ENCODE peak calls at places on chromosomes 4 and X, in seven cellular contexts. One of them, this sample, is unnamed.

GRCh38 chr4:148207074-148207473 is 235.1 kb downstream of the NR3C2 start:
- DNase-seq in right lobe of liver: no peak
- DNase-seq in suprapubic skin: no peak
- DNase-seq in esophagus muscularis mucosa: no peak
- DNase-seq in A549: no peak
- DNase-seq in uterus: no peak
- DNase-seq in HepG2: no peak
- DNase-seq in this sample: no peak

GRCh38 chrX:128460835-128461234 is 408.6 kb upstream of the ACTRT1 start:
- DNase-seq in right lobe of liver: no peak
- DNase-seq in suprapubic skin: no peak
- DNase-seq in esophagus muscularis mucosa: no peak
- DNase-seq in A549: peak
- DNase-seq in uterus: no peak
- DNase-seq in HepG2: no peak
- DNase-seq in this sample: no peak

GRCh38 chr4:124666496-124666895 is 46.0 kb downstream of the ANKRD50 start:
- DNase-seq in right lobe of liver: no peak
- DNase-seq in suprapubic skin: no peak
- DNase-seq in esophagus muscularis mucosa: no peak
- DNase-seq in A549: no peak
- DNase-seq in uterus: no peak
- DNase-seq in HepG2: peak
- DNase-seq in this sample: no peak

GRCh38 chr4:138175337-138175794 is 66.8 kb downstream of the SLC7A11 start:
- DNase-seq in right lobe of liver: peak
- DNase-seq in suprapubic skin: no peak
- DNase-seq in esophagus muscularis mucosa: no peak
- DNase-seq in A549: no peak
- DNase-seq in uterus: no peak
- DNase-seq in HepG2: no peak
- DNase-seq in this sample: peak

GRCh38 chrX:50903387-50904027 is 7.0 kb upstream of the BMP15 start:
- DNase-seq in right lobe of liver: no peak
- DNase-seq in suprapubic skin: no peak
- DNase-seq in esophagus muscularis mucosa: no peak
- DNase-seq in A549: peak
- DNase-seq in uterus: no peak
- DNase-seq in HepG2: peak
- DNase-seq in this sample: peak

GRCh38 chr4:71550220-71551190 is 211.7 kb downstream of the SLC4A4 start:
- DNase-seq in right lobe of liver: no peak
- DNase-seq in suprapubic skin: no peak
- DNase-seq in esophagus muscularis mucosa: no peak
- DNase-seq in A549: peak
- DNase-seq in uterus: no peak
- DNase-seq in HepG2: no peak
- DNase-seq in this sample: no peak

GRCh38 chrX:111914398-111915092 is 38.6 kb downstream of the TRPC5OS start:
- DNase-seq in right lobe of liver: no peak
- DNase-seq in suprapubic skin: no peak
- DNase-seq in esophagus muscularis mucosa: no peak
- DNase-seq in A549: peak
- DNase-seq in uterus: no peak
- DNase-seq in HepG2: no peak
- DNase-seq in this sample: no peak

GRCh38 chr4:16259531-16260246 is 33.4 kb upstream of the TAPT1 start:
- DNase-seq in right lobe of liver: no peak
- DNase-seq in suprapubic skin: no peak
- DNase-seq in esophagus muscularis mucosa: no peak
- DNase-seq in A549: no peak
- DNase-seq in uterus: no peak
- DNase-seq in HepG2: no peak
- DNase-seq in this sample: no peak

GRCh38 chr4:18051281-18051680 is 29.7 kb upstream of the LCORL start:
- DNase-seq in right lobe of liver: no peak
- DNase-seq in suprapubic skin: no peak
- DNase-seq in esophagus muscularis mucosa: no peak
- DNase-seq in A549: no peak
- DNase-seq in uterus: no peak
- DNase-seq in HepG2: no peak
- DNase-seq in this sample: no peak

GRCh38 chr4:26235500-26235899 is 85.3 kb upstream of the RBPJ start:
- DNase-seq in right lobe of liver: no peak
- DNase-seq in suprapubic skin: no peak
- DNase-seq in esophagus muscularis mucosa: no peak
- DNase-seq in A549: no peak
- DNase-seq in uterus: peak
- DNase-seq in HepG2: no peak
- DNase-seq in this sample: peak

GRCh38 chrX:103624111-103624510 is 4.7 kb upstream of the TCEAL1 start:
- DNase-seq in right lobe of liver: no peak
- DNase-seq in suprapubic skin: no peak
- DNase-seq in esophagus muscularis mucosa: no peak
- DNase-seq in A549: no peak
- DNase-seq in uterus: peak
- DNase-seq in HepG2: no peak
- DNase-seq in this sample: no peak

GRCh38 chr4:82482387-82482786 is 52.0 kb downstream of the ENOPH1 start:
- DNase-seq in right lobe of liver: no peak
- DNase-seq in suprapubic skin: no peak
- DNase-seq in esophagus muscularis mucosa: peak
- DNase-seq in A549: no peak
- DNase-seq in uterus: no peak
- DNase-seq in HepG2: no peak
- DNase-seq in this sample: no peak

GRCh38 chr4:32858971-32859370 is 2138.8 kb downstream of the PCDH7 start:
- DNase-seq in right lobe of liver: no peak
- DNase-seq in suprapubic skin: no peak
- DNase-seq in esophagus muscularis mucosa: no peak
- DNase-seq in A549: peak
- DNase-seq in uterus: no peak
- DNase-seq in HepG2: no peak
- DNase-seq in this sample: no peak

GRCh38 chrX:29470029-29470428 is 745.3 kb upstream of the MAGEB2 start:
- DNase-seq in right lobe of liver: no peak
- DNase-seq in suprapubic skin: no peak
- DNase-seq in esophagus muscularis mucosa: no peak
- DNase-seq in A549: peak
- DNase-seq in uterus: no peak
- DNase-seq in HepG2: no peak
- DNase-seq in this sample: no peak

GRCh38 chr4:148692242-148692641 is 250.0 kb upstream of the NR3C2 start:
- DNase-seq in right lobe of liver: no peak
- DNase-seq in suprapubic skin: no peak
- DNase-seq in esophagus muscularis mucosa: no peak
- DNase-seq in A549: no peak
- DNase-seq in uterus: no peak
- DNase-seq in HepG2: no peak
- DNase-seq in this sample: no peak

GRCh38 chrX:23435575-23435974 is 100.9 kb downstream of the PTCHD1 start:
- DNase-seq in right lobe of liver: no peak
- DNase-seq in suprapubic skin: no peak
- DNase-seq in esophagus muscularis mucosa: no peak
- DNase-seq in A549: no peak
- DNase-seq in uterus: no peak
- DNase-seq in HepG2: no peak
- DNase-seq in this sample: no peak

GRCh38 chrX:68146054-68146453 is 287.2 kb downstream of the OPHN1 start:
- DNase-seq in right lobe of liver: no peak
- DNase-seq in suprapubic skin: no peak
- DNase-seq in esophagus muscularis mucosa: no peak
- DNase-seq in A549: peak
- DNase-seq in uterus: no peak
- DNase-seq in HepG2: peak
- DNase-seq in this sample: no peak

GRCh38 chrX:76987381-76987780 is 459.8 kb upstream of the FGF16 start:
- DNase-seq in right lobe of liver: no peak
- DNase-seq in suprapubic skin: no peak
- DNase-seq in esophagus muscularis mucosa: no peak
- DNase-seq in A549: no peak
- DNase-seq in uterus: no peak
- DNase-seq in HepG2: no peak
- DNase-seq in this sample: no peak

GRCh38 chr4:76430519-76431388 is 4.3 kb upstream of the SHROOM3 start:
- DNase-seq in right lobe of liver: no peak
- DNase-seq in suprapubic skin: no peak
- DNase-seq in esophagus muscularis mucosa: no peak
- DNase-seq in A549: peak
- DNase-seq in uterus: no peak
- DNase-seq in HepG2: peak
- DNase-seq in this sample: no peak

GRCh38 chr4:109962401-109962800 is 49.7 kb downstream of the EGF start:
- DNase-seq in right lobe of liver: no peak
- DNase-seq in suprapubic skin: no peak
- DNase-seq in esophagus muscularis mucosa: no peak
- DNase-seq in A549: no peak
- DNase-seq in uterus: no peak
- DNase-seq in HepG2: no peak
- DNase-seq in this sample: no peak

GRCh38 chr4:158805628-158806471 is 37.0 kb downstream of the FNIP2 start:
- DNase-seq in right lobe of liver: no peak
- DNase-seq in suprapubic skin: no peak
- DNase-seq in esophagus muscularis mucosa: no peak
- DNase-seq in A549: no peak
- DNase-seq in uterus: no peak
- DNase-seq in HepG2: no peak
- DNase-seq in this sample: no peak

GRCh38 chr4:183172881-183173280 is 73.8 kb downstream of the WWC2 start:
- DNase-seq in right lobe of liver: no peak
- DNase-seq in suprapubic skin: no peak
- DNase-seq in esophagus muscularis mucosa: no peak
- DNase-seq in A549: no peak
- DNase-seq in uterus: no peak
- DNase-seq in HepG2: no peak
- DNase-seq in this sample: no peak
- TF ChIP-seq POLR2A in right lobe of liver: no peak
- TF ChIP-seq POLR2A in suprapubic skin: no peak
- TF ChIP-seq POLR2A in esophagus muscularis mucosa: no peak
- TF ChIP-seq POLR2A in A549: no peak
- TF ChIP-seq POLR2A in uterus: no peak
- TF ChIP-seq POLR2A in HepG2: no peak
- TF ChIP-seq POLR2A in this sample: no peak

GRCh38 chrX:154485150-154486051 is 1.0 kb downstream of the UBL4A start:
- DNase-seq in right lobe of liver: no peak
- DNase-seq in suprapubic skin: no peak
- DNase-seq in esophagus muscularis mucosa: no peak
- DNase-seq in A549: no peak
- DNase-seq in uterus: peak
- DNase-seq in HepG2: no peak
- DNase-seq in this sample: peak

GRCh38 chrX:154487518-154488290 is 1.3 kb upstream of the UBL4A start:
- DNase-seq in right lobe of liver: no peak
- DNase-seq in suprapubic skin: no peak
- DNase-seq in esophagus muscularis mucosa: no peak
- DNase-seq in A549: no peak
- DNase-seq in uterus: no peak
- DNase-seq in HepG2: no peak
- DNase-seq in this sample: no peak

GRCh38 chrX:154486396-154487207 is at the start of gene UBL4A:
- DNase-seq in right lobe of liver: no peak
- DNase-seq in suprapubic skin: no peak
- DNase-seq in esophagus muscularis mucosa: no peak
- DNase-seq in A549: peak
- DNase-seq in uterus: peak
- DNase-seq in HepG2: no peak
- DNase-seq in this sample: peak

GRCh38 chrX:154484255-154485149 is 1.9 kb downstream of the UBL4A start:
- DNase-seq in right lobe of liver: peak
- DNase-seq in suprapubic skin: no peak
- DNase-seq in esophagus muscularis mucosa: no peak
- DNase-seq in A549: peak
- DNase-seq in uterus: no peak
- DNase-seq in HepG2: no peak
- DNase-seq in this sample: no peak

DNA sequence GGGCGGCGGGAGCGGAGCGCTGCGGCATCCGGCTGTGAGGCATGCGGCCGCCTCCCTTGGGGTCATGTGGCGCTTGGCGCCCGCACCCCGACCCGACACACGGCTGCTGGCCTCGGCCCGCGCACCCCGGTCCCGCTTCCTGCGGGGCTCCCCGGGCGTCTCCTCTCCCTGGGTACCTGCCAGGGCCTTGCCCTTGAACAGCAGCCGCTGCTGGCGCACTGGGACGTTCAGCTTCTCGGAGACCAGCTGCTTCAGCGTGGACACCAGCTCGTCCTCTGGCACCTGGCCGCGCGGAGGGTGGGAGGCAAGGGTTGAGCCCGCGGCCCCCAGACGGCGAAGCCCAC is 391 bp downstream of the UBL4A start:
- DNase-seq in right lobe of liver: no peak
- DNase-seq in suprapubic skin: no peak
- DNase-seq in esophagus muscularis mucosa: no peak
- DNase-seq in A549: no peak
- DNase-seq in uterus: no peak
- DNase-seq in HepG2: no peak
- DNase-seq in this sample: peak
- TF ChIP-seq POLR2A in right lobe of liver: peak
- TF ChIP-seq POLR2A in suprapubic skin: no peak
- TF ChIP-seq POLR2A in esophagus muscularis mucosa: no peak
- TF ChIP-seq POLR2A in A549: no peak
- TF ChIP-seq POLR2A in uterus: no peak
- TF ChIP-seq POLR2A in HepG2: no peak
- TF ChIP-seq POLR2A in this sample: no peak

GRCh38 chrX:20680998-20681397 is 414.3 kb upstream of the RPS6KA3 start:
- DNase-seq in right lobe of liver: no peak
- DNase-seq in suprapubic skin: no peak
- DNase-seq in esophagus muscularis mucosa: no peak
- DNase-seq in A549: peak
- DNase-seq in uterus: no peak
- DNase-seq in HepG2: no peak
- DNase-seq in this sample: no peak
- TF ChIP-seq POLR2A in right lobe of liver: no peak
- TF ChIP-seq POLR2A in suprapubic skin: no peak
- TF ChIP-seq POLR2A in esophagus muscularis mucosa: no peak
- TF ChIP-seq POLR2A in A549: no peak
- TF ChIP-seq POLR2A in uterus: no peak
- TF ChIP-seq POLR2A in HepG2: no peak
- TF ChIP-seq POLR2A in this sample: no peak

DNA sequence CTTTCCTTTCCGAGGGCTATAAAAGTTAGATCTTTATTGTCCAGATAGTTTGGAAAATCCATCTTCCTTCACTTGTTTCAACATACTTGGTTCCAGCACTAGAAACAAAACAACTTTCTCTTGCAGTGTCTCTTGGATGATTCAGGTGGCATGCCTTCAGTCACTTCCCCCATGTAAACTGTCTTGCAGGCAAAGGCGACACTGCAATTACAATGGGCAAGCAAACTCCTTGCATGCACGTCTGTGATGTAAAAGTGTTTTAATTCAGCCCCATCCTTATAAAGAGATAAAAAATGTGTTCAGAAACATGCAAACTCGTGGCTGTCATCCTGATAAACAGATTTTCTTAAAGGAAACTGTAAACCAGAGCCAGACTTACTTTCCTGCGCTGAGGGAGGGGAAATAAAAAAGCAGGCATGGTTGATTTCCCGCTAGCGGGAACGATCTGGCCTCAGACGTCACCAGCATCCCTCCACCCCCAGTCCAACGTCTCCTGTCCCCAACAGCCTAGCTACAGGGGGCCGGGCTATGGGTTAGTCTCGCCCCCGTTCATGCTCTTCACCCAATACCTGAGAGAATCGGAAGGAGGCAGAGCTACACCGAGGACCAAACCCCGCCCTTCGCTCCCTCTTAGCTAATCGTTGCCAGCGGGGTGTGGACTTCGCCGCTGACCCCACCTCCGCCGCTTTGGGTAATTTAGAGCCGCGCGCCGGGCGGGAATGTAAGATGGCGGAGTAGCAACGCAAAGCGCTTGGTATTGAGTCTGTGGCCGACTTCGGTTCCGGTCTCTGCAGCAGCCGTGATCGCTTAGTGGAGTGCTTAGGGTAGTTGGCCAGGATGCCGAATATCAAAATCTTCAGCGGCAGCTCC is at the start of gene PRPS1:
- DNase-seq in right lobe of liver: peak
- DNase-seq in suprapubic skin: peak
- DNase-seq in esophagus muscularis mucosa: peak
- DNase-seq in A549: peak
- DNase-seq in uterus: peak
- DNase-seq in HepG2: peak
- DNase-seq in this sample: peak
- TF ChIP-seq POLR2A in right lobe of liver: peak
- TF ChIP-seq POLR2A in suprapubic skin: no peak
- TF ChIP-seq POLR2A in esophagus muscularis mucosa: no peak
- TF ChIP-seq POLR2A in A549: peak
- TF ChIP-seq POLR2A in uterus: peak
- TF ChIP-seq POLR2A in HepG2: peak
- TF ChIP-seq POLR2A in this sample: peak